ENCODE peak calls at places on chromosomes 16 and 17, in ten cellular contexts. One of them, this sample, is unnamed.

GRCh38 chr16:83675136-83675535 is 132.6 kb upstream of the HSBP1 start:
- DNase-seq in activated gamma-delta T cell treated with Interleukin-2 at 50 U/mL for 16 hours: no peak
- DNase-seq in glomerular endothelial cell: no peak
- DNase-seq in NCI-H1092 treated with DMSO at 0.1 percent for 48 hours: no peak
- DNase-seq in left colon: no peak
- DNase-seq in activated CD8-positive, alpha-beta T cell treated with anti-CD3 and anti-CD28 coated beads for 36 hours: no peak
- DNase-seq in NCI-H460: no peak
- DNase-seq in uterus: no peak
- DNase-seq in iris pigment epithelial cell: peak; percentile 21
- DNase-seq in epithelial cell of esophagus: no peak
- DNase-seq in this sample: peak; percentile 51

GRCh38 chr16:9499921-9500593 is 408.6 kb downstream of the HAPSTR1 start:
- DNase-seq in activated CD8-positive, alpha-beta T cell treated with anti-CD3 and anti-CD28 coated beads for 36 hours: no peak
- DNase-seq in uterus: no peak
- DNase-seq in NCI-H1092 treated with DMSO at 0.1 percent for 48 hours: no peak
- DNase-seq in epithelial cell of esophagus: no peak
- DNase-seq in activated gamma-delta T cell treated with Interleukin-2 at 50 U/mL for 16 hours: no peak
- DNase-seq in left colon: no peak
- DNase-seq in iris pigment epithelial cell: no peak
- DNase-seq in NCI-H460: no peak
- DNase-seq in glomerular endothelial cell: no peak
- DNase-seq in this sample: peak; percentile 49

GRCh38 chr17:63437287-63438091 is 8.6 kb downstream of the CYB561 start:
- DNase-seq in NCI-H460: no peak
- DNase-seq in glomerular endothelial cell: no peak
- DNase-seq in NCI-H1092 treated with DMSO at 0.1 percent for 48 hours: no peak
- DNase-seq in epithelial cell of esophagus: no peak
- DNase-seq in activated CD8-positive, alpha-beta T cell treated with anti-CD3 and anti-CD28 coated beads for 36 hours: no peak
- DNase-seq in activated gamma-delta T cell treated with Interleukin-2 at 50 U/mL for 16 hours: no peak
- DNase-seq in left colon: no peak
- DNase-seq in iris pigment epithelial cell: no peak
- DNase-seq in uterus: no peak
- DNase-seq in this sample: no peak

GRCh38 chr16:50152386-50152806 is 710 bp upstream of the TENT4B start:
- DNase-seq in glomerular endothelial cell: no peak
- DNase-seq in NCI-H460: no peak
- DNase-seq in epithelial cell of esophagus: peak; percentile 44
- DNase-seq in activated gamma-delta T cell treated with Interleukin-2 at 50 U/mL for 16 hours: peak; percentile 60
- DNase-seq in iris pigment epithelial cell: peak; percentile 43
- DNase-seq in activated CD8-positive, alpha-beta T cell treated with anti-CD3 and anti-CD28 coated beads for 36 hours: peak; percentile 90
- DNase-seq in NCI-H1092 treated with DMSO at 0.1 percent for 48 hours: no peak
- DNase-seq in uterus: peak; percentile 46
- DNase-seq in left colon: peak; percentile 55
- DNase-seq in this sample: no peak

GRCh38 chr16:3431779-3432219 is 11.5 kb downstream of the ZNF597 start:
- DNase-seq in uterus: peak; percentile 37
- DNase-seq in glomerular endothelial cell: no peak
- DNase-seq in left colon: peak; percentile 51
- DNase-seq in activated gamma-delta T cell treated with Interleukin-2 at 50 U/mL for 16 hours: peak; percentile 43
- DNase-seq in iris pigment epithelial cell: peak; percentile 52
- DNase-seq in NCI-H460: no peak
- DNase-seq in activated CD8-positive, alpha-beta T cell treated with anti-CD3 and anti-CD28 coated beads for 36 hours: peak; percentile 81
- DNase-seq in NCI-H1092 treated with DMSO at 0.1 percent for 48 hours: no peak
- DNase-seq in epithelial cell of esophagus: no peak
- DNase-seq in this sample: peak; percentile 41

GRCh38 chr17:50817142-50817751 is 18.1 kb upstream of the WFIKKN2 start:
- DNase-seq in NCI-H460: peak; percentile 30
- DNase-seq in iris pigment epithelial cell: no peak
- DNase-seq in left colon: no peak
- DNase-seq in glomerular endothelial cell: no peak
- DNase-seq in activated gamma-delta T cell treated with Interleukin-2 at 50 U/mL for 16 hours: peak; percentile 55
- DNase-seq in uterus: peak; percentile 38
- DNase-seq in epithelial cell of esophagus: no peak
- DNase-seq in NCI-H1092 treated with DMSO at 0.1 percent for 48 hours: no peak
- DNase-seq in activated CD8-positive, alpha-beta T cell treated with anti-CD3 and anti-CD28 coated beads for 36 hours: peak; percentile 60
- DNase-seq in this sample: peak; percentile 58

GRCh38 chr16:25690563-25691143 is 1.1 kb upstream of the HS3ST4 start:
- DNase-seq in glomerular endothelial cell: no peak
- DNase-seq in activated CD8-positive, alpha-beta T cell treated with anti-CD3 and anti-CD28 coated beads for 36 hours: no peak
- DNase-seq in iris pigment epithelial cell: no peak
- DNase-seq in NCI-H460: no peak
- DNase-seq in activated gamma-delta T cell treated with Interleukin-2 at 50 U/mL for 16 hours: no peak
- DNase-seq in NCI-H1092 treated with DMSO at 0.1 percent for 48 hours: no peak
- DNase-seq in epithelial cell of esophagus: no peak
- DNase-seq in left colon: no peak
- DNase-seq in uterus: no peak
- DNase-seq in this sample: peak; percentile 30

GRCh38 chr16:572865-573650 is 3.3 kb downstream of the PIGQ start:
- DNase-seq in activated gamma-delta T cell treated with Interleukin-2 at 50 U/mL for 16 hours: no peak
- DNase-seq in NCI-H1092 treated with DMSO at 0.1 percent for 48 hours: no peak
- DNase-seq in left colon: no peak
- DNase-seq in glomerular endothelial cell: no peak
- DNase-seq in uterus: no peak
- DNase-seq in activated CD8-positive, alpha-beta T cell treated with anti-CD3 and anti-CD28 coated beads for 36 hours: no peak
- DNase-seq in epithelial cell of esophagus: no peak
- DNase-seq in NCI-H460: no peak
- DNase-seq in iris pigment epithelial cell: no peak
- DNase-seq in this sample: no peak

GRCh38 chr16:81472391-81472790 is 27.8 kb downstream of the CMIP start:
- DNase-seq in glomerular endothelial cell: no peak
- DNase-seq in NCI-H460: no peak
- DNase-seq in NCI-H1092 treated with DMSO at 0.1 percent for 48 hours: no peak
- DNase-seq in iris pigment epithelial cell: no peak
- DNase-seq in epithelial cell of esophagus: no peak
- DNase-seq in activated CD8-positive, alpha-beta T cell treated with anti-CD3 and anti-CD28 coated beads for 36 hours: no peak
- DNase-seq in uterus: no peak
- DNase-seq in activated gamma-delta T cell treated with Interleukin-2 at 50 U/mL for 16 hours: no peak
- DNase-seq in left colon: no peak
- DNase-seq in this sample: no peak

GRCh38 chr16:90019543-90020259 is 445 bp upstream of the DBNDD1 start:
- DNase-seq in NCI-H460: no peak
- DNase-seq in left colon: no peak
- DNase-seq in NCI-H1092 treated with DMSO at 0.1 percent for 48 hours: peak; percentile 63
- DNase-seq in activated gamma-delta T cell treated with Interleukin-2 at 50 U/mL for 16 hours: peak; percentile 26
- DNase-seq in iris pigment epithelial cell: peak; percentile 87
- DNase-seq in glomerular endothelial cell: no peak
- DNase-seq in epithelial cell of esophagus: peak; percentile 58
- DNase-seq in uterus: no peak
- DNase-seq in activated CD8-positive, alpha-beta T cell treated with anti-CD3 and anti-CD28 coated beads for 36 hours: peak; percentile 35
- DNase-seq in this sample: peak; percentile 75

This sample was measured in retina.